ENCODE peak calls at places on chromosome 21, in ten cellular contexts. Z is RKO; T is NCI-H1092 treated with DMSO at 0.1 percent for 48 hours; M is kidney tubule cell; Q is bronchial epithelial cell; J is NB4; L is GM03348; D is activated naive CD4-positive, alpha-beta T cell; H is CD8-positive, alpha-beta T cell; B is MG63. K is an unnamed sample.

GRCh38 chr21:33308586-33309490 is 15.9 kb upstream of the IFNAR1 start:
- DNase-seq in Q (no peak), H (no peak), L (no peak), J (peak; percentile 65), B (no peak), Z (no peak), T (peak; percentile 47), D (no peak), M (no peak), K (no peak)

GRCh38 chr21:26443867-26444266 is 129.2 kb downstream of the CYYR1 start:
- DNase-seq in M (peak; percentile 48), T (no peak), L (peak; percentile 36), B (no peak), Z (no peak), H (no peak), Q (peak; percentile 59), J (no peak), D (no peak), K (no peak)

GRCh38 chr21:44299458-44300261 is at the start of gene PFKL:
- DNase-seq in H (peak; percentile 49), T (peak; percentile 37), M (peak; percentile 74), J (peak; percentile 96), Z (peak; percentile 64), L (peak; percentile 97), B (peak; percentile 80), D (peak; percentile 53), Q (peak; percentile 21), K (peak; percentile 89)

GRCh38 chr21:46425566-46425965 is 33.1 kb upstream of the DIP2A start:
- DNase-seq in D (peak; percentile 10), M (no peak), B (no peak), H (peak; percentile 93), Q (no peak), L (no peak), J (no peak), T (peak; percentile 69), Z (no peak), K (no peak)

GRCh38 chr21:45494135-45494850 is 47.9 kb downstream of the SLC19A1 start:
- DNase-seq in T (no peak), J (no peak), L (no peak), D (no peak), H (no peak), Z (no peak), B (no peak), Q (no peak), M (no peak), K (no peak)

GRCh38 chr21:43608225-43608624 is 51.1 kb downstream of the HSF2BP start:
- DNase-seq in J (peak; percentile 29), T (no peak), D (no peak), B (no peak), L (no peak), H (no peak), Z (no peak), Q (peak; percentile 89), M (peak; percentile 49), K (no peak)

GRCh38 chr21:36306872-36307534 is 13.0 kb upstream of the MORC3 start:
- DNase-seq in L (no peak), D (no peak), Q (no peak), T (no peak), Z (no peak), H (no peak), B (no peak), M (no peak), J (no peak), K (no peak)

GRCh38 chr21:36691539-36692124 is 7.3 kb upstream of the SIM2 start:
- DNase-seq in H (no peak), J (no peak), D (no peak), M (peak; percentile 39), L (no peak), B (no peak), Q (no peak), T (no peak), Z (no peak), K (no peak)

GRCh38 chr21:36891692-36892091 is 74.8 kb downstream of the HLCS start:
- DNase-seq in Z (no peak), H (no peak), D (no peak), J (no peak), Q (no peak), M (no peak), L (no peak), B (no peak), T (no peak), K (no peak)

GRCh38 chr21:35619184-35619583 is 441.1 kb downstream of the SETD4 start:
- DNase-seq in M (peak; percentile 96), D (no peak), Z (peak; percentile 18), Q (peak; percentile 96), L (peak; percentile 27), B (no peak), T (no peak), H (no peak), J (peak; percentile 8), K (no peak)

GRCh38 chr21:26130249-26130896 is 40.2 kb downstream of the APP start:
- DNase-seq in M (no peak), B (no peak), Z (no peak), T (no peak), D (no peak), L (no peak), H (no peak), Q (peak; percentile 61), J (no peak), K (no peak)

GRCh38 chr21:39452207-39452964 is 616 bp downstream of the SH3BGR start:
- DNase-seq in H (no peak), M (peak; percentile 22), B (no peak), T (no peak), D (no peak), J (no peak), Z (peak; percentile 45), Q (peak; percentile 47), L (peak; percentile 39), K (no peak)

GRCh38 chr21:38993561-38993960 is 187.8 kb downstream of the ETS2 start:
- DNase-seq in T (no peak), M (peak; percentile 92), Q (peak; percentile 99), H (no peak), D (no peak), B (peak; percentile 95), L (peak; percentile 88), J (no peak), Z (peak; percentile 46), K (no peak)

GRCh38 chr21:45830221-45830640 is 151.3 kb upstream of the COL6A1 start:
- DNase-seq in H (no peak), Q (no peak), J (no peak), D (no peak), L (no peak), B (no peak), T (no peak), M (no peak), Z (no peak), K (no peak)

GRCh38 chr21:29418813-29419212 is 120.1 kb downstream of the BACH1 start:
- DNase-seq in M (peak; percentile 13), T (no peak), H (no peak), B (no peak), Z (no peak), D (no peak), Q (no peak), L (no peak), J (peak; percentile 16), K (no peak)

GRCh38 chr21:46155514-46156377 is at the start of gene FTCD:
- DNase-seq in Z (no peak), T (no peak), D (no peak), Q (no peak), M (peak; percentile 19), L (no peak), J (no peak), B (no peak), H (no peak), K (peak; percentile 59)

GRCh38 chr21:32516729-32517649 is 68.3 kb downstream of the TCP10L start:
- DNase-seq in D (no peak), Z (peak; percentile 72), M (peak; percentile 25), Q (no peak), J (peak; percentile 56), T (no peak), B (no peak), H (no peak), L (peak; percentile 37), K (no peak)

GRCh38 chr21:36437745-36438128 is 42.2 kb downstream of the CLDN14 start:
- DNase-seq in L (peak; percentile 78), M (peak; percentile 46), D (no peak), Q (peak; percentile 79), H (no peak), T (no peak), Z (peak; percentile 65), J (peak; percentile 75), B (peak; percentile 77), K (no peak)

GRCh38 chr21:25424674-25425073 is 182.6 kb downstream of the MRPL39 start:
- DNase-seq in M (no peak), H (no peak), J (no peak), Q (no peak), Z (no peak), D (no peak), T (no peak), B (no peak), L (no peak), K (no peak)

GRCh38 chr21:34881894-34882371 is 167.2 kb downstream of the RUNX1 start:
- DNase-seq in J (no peak), Q (peak; percentile 95), M (peak; percentile 90), D (no peak), H (no peak), L (peak; percentile 41), Z (peak; percentile 96), B (no peak), T (no peak), K (no peak)

GRCh38 chr21:22609802-22610201 is 1611.6 kb downstream of the NCAM2 start:
- DNase-seq in T (no peak), D (no peak), M (no peak), H (no peak), J (no peak), L (no peak), Z (no peak), Q (no peak), B (no peak), K (no peak)

GRCh38 chr21:43925096-43925481 is 60.1 kb downstream of the AGPAT3 start:
- DNase-seq in D (no peak), H (no peak), Z (no peak), B (no peak), T (no peak), Q (peak; percentile 8), J (no peak), M (peak; percentile 48), L (no peak), K (no peak)

GRCh38 chr21:40165212-40165611 is 298.0 kb downstream of the PCP4 start:
- DNase-seq in J (no peak), H (no peak), M (no peak), L (no peak), B (no peak), Q (no peak), T (no peak), D (no peak), Z (no peak), K (no peak)

GRCh38 chr21:31198575-31198974 is 145.5 kb downstream of the TIAM1 start:
- DNase-seq in H (no peak), Q (peak; percentile 54), T (peak; percentile 50), Z (peak; percentile 60), J (peak; percentile 61), B (no peak), L (peak; percentile 55), D (no peak), M (peak; percentile 61), K (no peak)

GRCh38 chr21:40335689-40336088 is 468.5 kb downstream of the PCP4 start:
- DNase-seq in J (no peak), Q (no peak), H (no peak), M (no peak), Z (no peak), D (no peak), B (no peak), T (peak; percentile 77), L (no peak), K (no peak)

GRCh38 chr21:41887682-41888081 is 8.5 kb upstream of the PRDM15 start:
- DNase-seq in D (no peak), Z (peak; percentile 57), T (no peak), J (no peak), H (no peak), L (no peak), Q (no peak), M (no peak), B (no peak), K (no peak)